ENCODE peak calls at places on chromosomes 3 and 15, in five cellular contexts. X is heart left ventricle, I is transverse colon, J is MM.1S, P is HepG2. A is an unnamed sample.

GRCh38 chr3:132486086-132486485 is 68.8 kb downstream of the DNAJC13 start:
- DNase-seq in X (no peak), I (no peak), J (no peak), P (no peak), A (no peak)

GRCh38 chr3:39414421-39414907 is 7.9 kb downstream of the RPSA start:
- DNase-seq in X (no peak), I (peak; percentile 57), J (no peak), P (no peak), A (no peak)

GRCh38 chr3:57575966-57576610 is 20.0 kb downstream of the PDE12 start:
- DNase-seq in X (no peak), I (no peak), J (no peak), P (no peak), A (no peak)

GRCh38 chr3:68295457-68295856 is 636.9 kb downstream of the TAFA4 start:
- DNase-seq in X (no peak), I (no peak), J (no peak), P (no peak), A (no peak)

GRCh38 chr3:187781001-187781400 is 35.7 kb upstream of the BCL6 start:
- DNase-seq in X (no peak), I (no peak), J (no peak), P (no peak), A (no peak)

GRCh38 chr3:72997421-72997961 is 880 bp downstream of the PPP4R2 start:
- DNase-seq in X (no peak), I (peak; percentile 18), J (peak; percentile 69), P (peak; percentile 70), A (peak; percentile 14)

GRCh38 chr3:134232146-134232545 is 18.5 kb downstream of the RYK start:
- DNase-seq in X (no peak), I (no peak), J (no peak), P (no peak), A (no peak)

GRCh38 chr3:47010050-47010712 is 30.7 kb downstream of the NBEAL2 start:
- DNase-seq in X (peak; percentile 53), I (peak; percentile 11), J (no peak), P (no peak), A (no peak)

GRCh38 chr3:46669191-46669999 is 24.1 kb downstream of the ALS2CL start:
- DNase-seq in X (peak; percentile 60), I (peak; percentile 4), J (no peak), P (no peak), A (no peak)

GRCh38 chr3:4270726-4271125 is 32.4 kb upstream of the SETMAR start:
- DNase-seq in X (no peak), I (no peak), J (peak; percentile 79), P (no peak), A (no peak)

GRCh38 chr3:49006591-49007067 is 562 bp upstream of the WDR6 start:
- DNase-seq in X (no peak), I (peak; percentile 43), J (no peak), P (no peak), A (no peak)

GRCh38 chr3:72111265-72111972 is 326.5 kb upstream of the PROK2 start:
- DNase-seq in X (no peak), I (no peak), J (no peak), P (no peak), A (no peak)

GRCh38 chr15:39167114-39168058 is 413.5 kb upstream of the THBS1 start:
- DNase-seq in X (no peak), I (no peak), J (no peak), P (peak; percentile 48), A (no peak)

GRCh38 chr3:99332726-99333125 is 305.7 kb upstream of the COL8A1 start:
- DNase-seq in X (no peak), I (no peak), J (no peak), P (no peak), A (no peak)

GRCh38 chr3:48555949-48556795 is 431 bp downstream of the PFKFB4 start:
- DNase-seq in X (no peak), I (no peak), J (no peak), P (no peak), A (peak; percentile 11)

GRCh38 chr15:65920825-65921309 is 51.6 kb downstream of the RAB11A start:
- DNase-seq in X (no peak), I (no peak), J (no peak), P (no peak), A (no peak)

GRCh38 chr3:71520186-71521020 is 63.1 kb downstream of the FOXP1 start:
- DNase-seq in X (no peak), I (no peak), J (no peak), P (no peak), A (no peak)

GRCh38 chr3:177589921-177590336 is 392.6 kb upstream of the TBL1XR1 start:
- DNase-seq in X (no peak), I (no peak), J (peak; percentile 62), P (peak; percentile 65), A (no peak)

GRCh38 chr15:70095387-70096214 is 2.1 kb downstream of the TLE3 start:
- DNase-seq in X (peak; percentile 79), I (peak; percentile 43), J (peak; percentile 65), P (no peak), A (peak; percentile 52)

GRCh38 chr15:31934821-31935220 is 95.5 kb upstream of the CHRNA7 start:
- DNase-seq in X (no peak), I (no peak), J (no peak), P (no peak), A (no peak)

GRCh38 chr15:98941595-98942255 is 65.9 kb downstream of the PGPEP1L start:
- DNase-seq in X (no peak), I (no peak), J (no peak), P (no peak), A (no peak)

GRCh38 chr15:79339588-79340314 is 28.8 kb downstream of the TMED3 start:
- DNase-seq in X (no peak), I (no peak), J (peak; percentile 22), P (peak; percentile 13), A (no peak)

GRCh38 chr3:151282921-151283320 is 4.6 kb upstream of the P2RY14 start:
- DNase-seq in X (no peak), I (no peak), J (peak; percentile 59), P (peak; percentile 60), A (no peak)

GRCh38 chr3:47416041-47416440 is 35.2 kb downstream of the PTPN23 start:
- DNase-seq in X (no peak), I (no peak), J (no peak), P (no peak), A (no peak)

GRCh38 chr3:134864644-134865043 is 69.6 kb downstream of the EPHB1 start:
- DNase-seq in X (no peak), I (no peak), J (no peak), P (no peak), A (no peak)

GRCh38 chr15:62063851-62064635 is 2.7 kb upstream of the C2CD4A start:
- DNase-seq in X (no peak), I (no peak), J (no peak), P (no peak), A (no peak)

GRCh38 chr3:128196645-128197044 is 43.4 kb downstream of the EEFSEC start:
- DNase-seq in X (no peak), I (no peak), J (no peak), P (no peak), A (no peak)

GRCh38 chr3:165874663-165875489 is 37.7 kb upstream of the BCHE start:
- DNase-seq in X (no peak), I (no peak), J (no peak), P (peak; percentile 83), A (no peak)

GRCh38 chr3:120451670-120452220 is 953 bp upstream of the FSTL1 start:
- DNase-seq in X (no peak), I (no peak), J (no peak), P (no peak), A (no peak)

GRCh38 chr15:21262851-21263400 is 177.4 kb downstream of the POTEB3 start:
- DNase-seq in X (no peak), I (no peak), J (peak; percentile 4), P (no peak), A (no peak)

GRCh38 chr15:21260966-21261395 is 179.3 kb downstream of the POTEB3 start:
- DNase-seq in X (peak; percentile 69), I (no peak), J (no peak), P (no peak), A (peak; percentile 11)

GRCh38 chr15:21261396-21261964 is 178.8 kb downstream of the POTEB3 start:
- DNase-seq in X (peak; percentile 65), I (no peak), J (no peak), P (no peak), A (no peak)

GRCh38 chr15:21267231-21267630 is 173.1 kb downstream of the POTEB3 start:
- DNase-seq in X (no peak), I (no peak), J (peak; percentile 2), P (no peak), A (no peak)

GRCh38 chr15:21261965-21262850 is 178.1 kb downstream of the POTEB3 start:
- DNase-seq in X (peak; percentile 69), I (no peak), J (peak; percentile 4), P (no peak), A (peak; percentile 16)
- H3K9me3 ChIP-seq in X (no peaks in the 10 kb centered on the region), I (no peaks in the 10 kb centered on the region), J (no peaks in the 10 kb centered on the region), P (no peaks in the 10 kb centered on the region), A (no peaks in the 10 kb centered on the region)

DNA sequence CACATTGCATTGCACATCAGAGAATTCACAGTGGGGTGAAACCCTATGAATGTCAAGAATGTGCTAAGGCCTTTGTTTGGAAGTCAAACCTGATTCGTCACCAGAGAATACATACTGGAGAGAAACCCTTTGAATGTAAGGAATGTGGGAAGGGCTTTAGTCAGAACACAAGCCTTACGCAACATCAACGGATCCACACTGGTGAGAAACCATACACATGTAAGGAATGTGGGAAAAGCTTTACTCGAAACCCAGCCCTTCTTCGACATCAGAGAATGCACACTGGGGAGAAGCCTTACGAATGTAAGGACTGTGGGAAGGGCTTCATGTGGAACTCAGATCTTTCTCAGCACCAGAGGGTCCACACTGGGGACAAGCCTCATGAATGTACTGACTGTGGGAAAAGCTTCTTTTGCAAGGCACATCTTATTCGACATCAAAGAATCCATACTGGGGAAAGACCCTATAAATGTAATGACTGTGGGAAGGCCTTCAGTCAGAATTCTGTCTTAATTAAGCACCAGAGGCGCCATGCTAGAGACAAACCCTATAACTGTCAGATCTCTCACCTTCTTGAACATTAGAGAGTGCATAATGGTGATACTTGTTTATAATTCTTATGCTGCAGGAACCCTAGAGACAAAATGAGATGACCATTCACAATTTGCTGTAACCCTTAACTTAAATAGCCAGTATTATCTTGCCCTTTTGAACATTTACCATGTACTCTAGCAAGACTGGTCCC is 9.0 kb downstream of the ZNF662 start:
- DNase-seq in X (no peak), I (no peak), J (no peak), P (peak; percentile 92), A (no peak)
- H3K9me3 ChIP-seq in X (peaks cover 7% of the 10 kb centered on the region), I (peaks cover 53% of the 10 kb centered on the region), J (no peaks in the 10 kb centered on the region), P (no peaks in the 10 kb centered on the region), A (peaks cover 4% of the 10 kb centered on the region)

GRCh38 chr3:31654998-31655397 is 122.3 kb downstream of the STT3B start:
- DNase-seq in X (no peak), I (no peak), J (no peak), P (no peak), A (no peak)
- H3K9me3 ChIP-seq in X (no peaks in the 10 kb centered on the region), I (peaks cover 73% of the 10 kb centered on the region), J (no peaks in the 10 kb centered on the region), P (peaks cover 20% of the 10 kb centered on the region), A (peaks cover 29% of the 10 kb centered on the region)

GRCh38 chr15:25178835-25179672 is 224.3 kb downstream of the SNRPN start:
- DNase-seq in X (peak; percentile 40), I (peak; percentile 3), J (no peak), P (no peak), A (no peak)

GRCh38 chr15:25179673-25180511 is 225.1 kb downstream of the SNRPN start:
- DNase-seq in X (peak; percentile 32), I (peak; percentile 1), J (no peak), P (no peak), A (peak; percentile 1)

GRCh38 chr15:25181290-25182097 is 226.7 kb downstream of the SNRPN start:
- DNase-seq in X (peak; percentile 42), I (peak; percentile 3), J (no peak), P (no peak), A (no peak)

GRCh38 chr15:25182098-25182478 is 227.3 kb downstream of the SNRPN start:
- DNase-seq in X (no peak), I (no peak), J (no peak), P (no peak), A (no peak)

GRCh38 chr15:25180606-25181289 is 226.0 kb downstream of the SNRPN start:
- DNase-seq in X (peak; percentile 27), I (peak; percentile 1), J (no peak), P (no peak), A (peak; percentile 4)
- H3K9me3 ChIP-seq in X (no peaks in the 10 kb centered on the region), I (no peaks in the 10 kb centered on the region), J (no peaks in the 10 kb centered on the region), P (peaks cover 99% of the 10 kb centered on the region), A (no peaks in the 10 kb centered on the region)